ENCODE peak calls at places on chromosomes 7 and 10, in six cellular contexts. C, K, S, R, D and N are unnamed samples.

GRCh38 chr10:72285972-72286521 is 12.3 kb downstream of the DDIT4 start:
- DNase-seq in C (no peak), R (peak), S (no peak), D (no peak), K (no peak), N (no peak)

GRCh38 chr10:118844731-118845573 is 90.2 kb upstream of the CACUL1 start:
- DNase-seq in D (no peak), K (no peak), C (no peak), R (no peak), S (no peak), N (no peak)

GRCh38 chr10:103202319-103202718 is 9.2 kb upstream of the NT5C2 start:
- DNase-seq in R (no peak), S (no peak), C (no peak), D (no peak), K (no peak), N (no peak)

GRCh38 chr7:128174391-128174790 is 66.7 kb upstream of the LEP start:
- DNase-seq in C (no peak), R (no peak), D (no peak), S (no peak), K (no peak), N (no peak)

GRCh38 chr7:159143780-159144755 is 599 bp downstream of the VIPR2 start:
- DNase-seq in C (peak), K (peak), S (no peak), R (no peak), D (no peak), N (peak)

GRCh38 chr10:21032587-21033319 is 135.6 kb upstream of the NEBL start:
- DNase-seq in S (no peak), K (no peak), R (no peak), C (no peak), D (no peak), N (no peak)

GRCh38 chr10:96275685-96276418 is 4.5 kb upstream of the BLNK start:
- DNase-seq in S (no peak), K (no peak), C (no peak), R (no peak), D (no peak), N (no peak)

GRCh38 chr10:43846187-43846680 is 197.6 kb upstream of the ZNF32 start:
- DNase-seq in C (no peak), S (no peak), D (peak), K (no peak), R (no peak), N (no peak)

GRCh38 chr7:24143547-24143946 is 140.4 kb upstream of the NPY start:
- DNase-seq in C (no peak), S (no peak), D (no peak), R (no peak), K (no peak), N (no peak)

GRCh38 chr7:5613607-5614006 is 167.9 kb downstream of the RNF216 start:
- DNase-seq in K (no peak), C (no peak), R (no peak), S (no peak), D (no peak), N (no peak)

GRCh38 chr7:136947347-136947746 is 78.9 kb downstream of the CHRM2 start:
- DNase-seq in C (no peak), R (no peak), D (no peak), S (no peak), K (no peak), N (no peak)

GRCh38 chr7:33667261-33667660 is 238.1 kb upstream of the BMPER start:
- DNase-seq in R (no peak), D (no peak), S (no peak), C (no peak), K (no peak), N (no peak)

GRCh38 chr7:26413007-26413691 is 121.5 kb downstream of the SNX10 start:
- DNase-seq in S (no peak), K (no peak), R (no peak), C (no peak), D (no peak), N (no peak)

GRCh38 chr10:32459072-32459703 is 13.2 kb downstream of the CCDC7 start:
- DNase-seq in C (no peak), D (no peak), S (no peak), K (no peak), R (no peak), N (no peak)

GRCh38 chr7:95302976-95303375 is 21.4 kb downstream of the PON1 start:
- DNase-seq in S (no peak), R (no peak), C (no peak), K (no peak), D (no peak), N (no peak)
- TF ChIP-seq CREB1 in S (no peak), R (no peak), C (no peak), K (no peak), D (no peak), N (no peak)

GRCh38 chr10:77082601-77083252 is 554.9 kb downstream of the KCNMA1 start:
- DNase-seq in C (peak), S (no peak), R (no peak), D (no peak), K (peak), N (peak)
- TF ChIP-seq CREB1 in C (no peak), S (no peak), R (no peak), D (no peak), K (no peak), N (no peak)

DNA sequence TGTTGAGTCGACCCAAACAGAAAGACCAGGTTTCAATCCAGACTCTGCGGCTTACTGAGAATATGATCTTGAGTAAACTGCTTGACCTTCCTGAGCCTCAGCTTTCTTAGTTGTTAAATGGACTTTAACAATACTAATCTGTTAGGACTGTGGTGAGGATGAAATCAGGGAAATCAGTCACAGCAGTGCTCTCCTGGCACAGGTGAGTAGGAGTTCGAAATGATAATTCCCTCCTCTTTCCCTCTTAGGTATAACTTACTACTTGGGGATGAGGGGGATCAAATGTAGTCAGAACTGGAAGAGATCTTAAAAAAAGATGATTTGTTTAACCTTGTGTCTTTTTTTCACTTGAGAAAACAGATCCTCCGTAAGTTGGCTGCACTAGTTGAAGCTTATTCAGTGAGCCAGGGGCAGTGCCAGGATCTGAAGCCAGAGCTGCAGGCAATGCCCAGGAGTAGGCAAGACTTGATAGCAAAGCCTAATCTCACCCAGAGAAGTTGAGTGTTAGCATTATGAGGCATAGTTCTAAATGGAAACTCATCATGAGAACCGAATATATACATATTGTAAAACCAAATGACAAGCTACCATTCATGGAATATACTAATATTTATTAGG is 1.8 kb upstream of the MAGI2 start:
- DNase-seq in K (no peak), C (no peak), D (no peak), R (no peak), S (no peak), N (no peak)
- TF ChIP-seq CREB1 in K (no peak), C (no peak), D (no peak), R (no peak), S (no peak), N (no peak)

GRCh38 chr10:45239642-45240041 is 75.8 kb downstream of the OR13A1 start:
- DNase-seq in K (no peak), C (no peak), R (no peak), D (no peak), S (no peak), N (no peak)
- TF ChIP-seq CREB1 in K (no peak), C (no peak), R (no peak), D (no peak), S (no peak), N (no peak)

GRCh38 chr7:135514856-135515255 is 5.0 kb upstream of the CNOT4 start:
- DNase-seq in R (no peak), D (no peak), C (no peak), S (no peak), K (no peak), N (no peak)

GRCh38 chr7:135509839-135510602 is at the start of gene CNOT4:
- DNase-seq in K (peak), D (peak), S (peak), C (peak), R (peak), N (peak)

GRCh38 chr7:135509589-135509838 is 388 bp downstream of the CNOT4 start:
- DNase-seq in C (no peak), S (peak), R (no peak), D (no peak), K (no peak), N (peak)

GRCh38 chr7:135510603-135511183 is 791 bp upstream of the CNOT4 start:
- DNase-seq in K (no peak), R (peak), S (peak), D (peak), C (no peak), N (no peak)

GRCh38 chr7:135512135-135512887 is 2.4 kb upstream of the CNOT4 start:
- DNase-seq in R (peak), K (no peak), D (peak), S (peak), C (no peak), N (peak)
- TF ChIP-seq CREB1 in R (no peak), K (no peak), D (no peak), S (no peak), C (no peak), N (no peak)

DNA sequence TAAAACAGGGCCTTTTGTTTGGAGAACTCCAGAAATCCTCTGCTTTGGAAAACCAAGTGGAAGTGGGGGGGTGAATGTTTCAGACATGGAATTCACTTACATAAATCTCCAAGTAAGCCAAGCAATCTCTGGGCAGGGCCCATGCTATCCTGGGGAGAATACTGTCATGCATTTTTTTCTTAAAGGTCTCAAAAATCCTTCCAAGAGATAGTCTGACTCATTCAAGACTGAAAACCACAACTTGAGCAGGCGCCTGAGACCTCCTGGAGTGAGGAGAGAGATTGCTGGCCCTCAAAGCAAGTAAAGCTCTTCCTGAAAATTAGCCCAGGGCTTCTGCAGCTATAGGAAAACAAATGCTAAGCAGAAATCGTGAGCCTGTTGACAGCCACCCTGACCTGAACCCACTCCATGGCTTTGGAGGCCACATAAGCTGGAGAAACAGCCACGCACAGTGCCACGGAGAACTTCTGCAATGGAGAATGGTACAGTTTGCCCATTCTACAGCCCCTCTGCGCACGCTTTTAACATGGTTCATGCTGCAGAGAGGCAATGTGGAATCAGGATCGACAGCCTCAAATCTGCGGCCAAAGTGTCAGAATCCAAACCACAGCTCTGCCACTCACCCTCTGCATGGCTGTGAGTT is 203.1 kb upstream of the AUTS2 start:
- DNase-seq in D (no peak), R (no peak), S (no peak), C (no peak), K (no peak), N (no peak)
- TF ChIP-seq CREB1 in D (no peak), R (no peak), S (no peak), C (no peak), K (no peak), N (no peak)

GRCh38 chr7:151265351-151265931 is 16.9 kb upstream of the SMARCD3 start:
- DNase-seq in R (no peak), C (no peak), D (no peak), K (no peak), S (no peak), N (no peak)
- TF ChIP-seq CREB1 in R (no peak), C (no peak), D (no peak), K (no peak), S (no peak), N (no peak)

GRCh38 chr10:73867126-73867807 is 7.1 kb downstream of the CAMK2G start:
- DNase-seq in C (no peak), R (no peak), S (no peak), D (no peak), K (no peak), N (peak)
- TF ChIP-seq CREB1 in C (no peak), R (no peak), S (no peak), D (no peak), K (no peak), N (no peak)

DNA sequence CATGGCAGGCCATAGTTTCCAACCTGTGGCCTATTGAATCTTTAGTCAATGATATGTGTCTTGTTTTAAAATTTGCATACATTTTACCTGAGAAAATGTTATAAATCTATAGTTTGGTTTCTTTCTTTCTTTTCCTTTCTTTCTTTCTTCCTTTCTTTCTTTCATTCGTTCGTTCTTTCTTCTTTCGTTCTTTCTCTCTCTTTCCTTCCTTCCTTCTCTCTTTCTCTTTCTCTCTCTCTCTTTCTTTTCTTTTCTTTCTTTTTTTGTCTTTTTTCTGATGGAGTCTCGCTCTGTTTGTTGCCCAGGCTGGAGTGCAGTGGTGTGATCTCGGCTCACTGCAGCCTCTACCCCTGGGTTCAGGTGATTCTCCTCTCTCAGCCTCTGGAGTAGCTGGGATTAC is 133.3 kb downstream of the IDE start:
- DNase-seq in K (no peak), R (no peak), C (no peak), S (no peak), D (no peak), N (no peak)
- TF ChIP-seq CREB1 in K (no peak), R (no peak), C (no peak), S (no peak), D (no peak), N (no peak)